ENCODE peak calls at places on chromosomes 7 and 10, in nine cellular contexts. Z is BJ, T is GM12865, N is colonic mucosa, X is IMR-90, B is chondrocyte, A is heart right ventricle, C is mesothelial cell of epicardium, W is HL-60. Y is an unnamed sample.

GRCh38 chr7:149284343-149284742 is 22.3 kb downstream of the ZNF783 start:
- DNase-seq in N (no peak), A (no peak), X (no peak), C (no peak), Z (no peak), T (peak), W (no peak), B (no peak), Y (no peak)

GRCh38 chr7:80847895-80848294 is 71.0 kb downstream of the SEMA3C start:
- DNase-seq in T (no peak), W (no peak), N (no peak), C (no peak), A (no peak), X (peak), Z (no peak), B (no peak), Y (no peak)

GRCh38 chr10:69458426-69459100 is 7.3 kb downstream of the TSPAN15 start:
- DNase-seq in T (no peak), B (no peak), W (no peak), N (peak), X (no peak), Z (no peak), A (no peak), C (no peak), Y (no peak)

GRCh38 chr7:91940171-91940570 is 491 bp upstream of the AKAP9 start:
- DNase-seq in A (peak), X (no peak), W (peak), N (peak), Z (no peak), T (peak), B (no peak), C (no peak), Y (peak)

GRCh38 chr10:17616403-17617030 is 657 bp downstream of the HACD1 start:
- DNase-seq in Z (no peak), X (peak), T (peak), N (peak), C (peak), W (peak), A (peak), B (no peak), Y (peak)

GRCh38 chr10:3785849-3786290 is 861 bp upstream of the KLF6 start:
- DNase-seq in C (no peak), N (peak), Z (no peak), T (peak), A (peak), X (peak), W (no peak), B (no peak), Y (peak)

GRCh38 chr7:8963722-8964121 is 530.3 kb downstream of the NXPH1 start:
- DNase-seq in T (no peak), A (no peak), Z (no peak), X (no peak), W (no peak), N (no peak), B (no peak), C (no peak), Y (no peak)

GRCh38 chr7:100604078-100604975 is 2.2 kb downstream of the PCOLCE start:
- DNase-seq in X (peak), C (peak), N (peak), B (no peak), A (peak), W (peak), T (peak), Z (no peak), Y (peak)

GRCh38 chr7:91465595-91466061 is 201.4 kb downstream of the FZD1 start:
- DNase-seq in Z (no peak), X (no peak), W (no peak), C (no peak), A (no peak), N (no peak), B (no peak), T (no peak), Y (peak)

GRCh38 chr10:117792214-117792613 is 249.7 kb downstream of the EMX2 start:
- DNase-seq in B (no peak), N (no peak), C (peak), A (no peak), T (no peak), W (no peak), X (no peak), Z (no peak), Y (no peak)

GRCh38 chr7:146375155-146375554 is 258.6 kb downstream of the CNTNAP2 start:
- DNase-seq in N (no peak), T (no peak), A (no peak), W (no peak), B (no peak), C (no peak), X (no peak), Z (no peak), Y (no peak)

GRCh38 chr10:5522913-5523560 is 1.7 kb upstream of the CALML3 start:
- DNase-seq in B (peak), T (no peak), C (no peak), X (no peak), N (no peak), A (no peak), Z (no peak), W (no peak), Y (no peak)

GRCh38 chr10:60842694-60843093 is 64.4 kb downstream of the CDK1 start:
- DNase-seq in N (no peak), T (no peak), A (no peak), C (no peak), X (no peak), W (no peak), B (no peak), Z (no peak), Y (no peak)

GRCh38 chr10:91434041-91434440 is 23.9 kb downstream of the HECTD2 start:
- DNase-seq in N (no peak), W (no peak), A (no peak), C (no peak), X (peak), T (no peak), Z (no peak), B (no peak), Y (peak)

GRCh38 chr7:127874951-127875608 is 156.2 kb downstream of the LRRC4 start:
- DNase-seq in X (peak), N (no peak), T (no peak), Z (no peak), W (no peak), A (no peak), B (no peak), C (no peak), Y (no peak)

GRCh38 chr10:114437456-114438292 is 33.4 kb upstream of the AFAP1L2 start:
- DNase-seq in N (no peak), C (no peak), Z (no peak), W (no peak), X (peak), B (no peak), A (no peak), T (peak), Y (peak)

GRCh38 chr10:14573666-14574261 is 200.9 kb downstream of the FAM107B start:
- DNase-seq in Z (no peak), T (no peak), W (no peak), C (no peak), B (no peak), A (no peak), N (no peak), X (peak), Y (peak)

GRCh38 chr10:36765777-36766176 is 359.6 kb upstream of the ANKRD30A start:
- DNase-seq in T (no peak), X (peak), N (no peak), Z (peak), C (no peak), W (no peak), B (no peak), A (no peak), Y (peak)

GRCh38 chr10:34194259-34194658 is 620.8 kb downstream of the PARD3 start:
- DNase-seq in N (no peak), B (no peak), X (peak), A (no peak), W (no peak), Z (peak), C (no peak), T (no peak), Y (no peak)

GRCh38 chr10:77179015-77179695 is 458.5 kb downstream of the KCNMA1 start:
- DNase-seq in X (peak), T (no peak), N (no peak), Z (peak), C (no peak), W (no peak), B (no peak), A (peak), Y (peak)

GRCh38 chr10:55800607-55801241 is 560.3 kb downstream of the ZWINT start:
- DNase-seq in T (no peak), C (no peak), B (no peak), W (no peak), N (no peak), A (no peak), Z (no peak), X (no peak), Y (no peak)

GRCh38 chr10:48279081-48279751 is 4.7 kb upstream of the FRMPD2 start:
- DNase-seq in B (no peak), T (peak), A (no peak), C (no peak), N (no peak), X (no peak), Z (no peak), W (no peak), Y (no peak)

GRCh38 chr10:4514445-4515108 is 311.4 kb upstream of the AKR1E2 start:
- DNase-seq in N (peak), A (peak), C (no peak), Z (no peak), T (peak), B (no peak), W (peak), X (no peak), Y (no peak)

GRCh38 chr7:134755422-134756022 is 23.9 kb upstream of the CALD1 start:
- DNase-seq in Z (no peak), B (no peak), W (no peak), N (no peak), T (peak), A (peak), X (no peak), C (no peak), Y (peak)

GRCh38 chr7:27764109-27764508 is 24.1 kb downstream of the TAX1BP1 start:
- DNase-seq in T (no peak), A (no peak), X (peak), Z (no peak), B (no peak), N (no peak), W (no peak), C (no peak), Y (no peak)

GRCh38 chr10:116888380-116889055 is 39.2 kb downstream of the ENO4 start:
- DNase-seq in A (peak), Z (peak), C (no peak), X (peak), B (no peak), T (no peak), N (peak), W (no peak), Y (peak)

GRCh38 chr7:41916450-41916927 is 213.6 kb upstream of the INHBA start:
- DNase-seq in A (no peak), T (no peak), N (no peak), C (no peak), Z (peak), B (no peak), W (no peak), X (peak), Y (peak)

GRCh38 chr7:100786323-100786722 is 41.0 kb downstream of the EPHB4 start:
- DNase-seq in N (no peak), B (no peak), X (no peak), A (no peak), Z (no peak), C (no peak), T (no peak), W (no peak), Y (no peak)

GRCh38 chr10:13924020-13924725 is 337.4 kb downstream of the PRPF18 start:
- DNase-seq in W (no peak), Z (peak), B (no peak), N (no peak), A (no peak), X (peak), T (no peak), C (no peak), Y (peak)

GRCh38 chr7:22808140-22808539 is 14.5 kb downstream of the TOMM7 start:
- DNase-seq in B (no peak), X (no peak), T (no peak), N (no peak), A (no peak), W (no peak), Z (no peak), C (no peak), Y (no peak)
- TF ChIP-seq CTCF in B (no peak), X (no peak), T (no peak), N (no peak), A (no peak), W (no peak), Z (no peak), C (no peak), Y (no peak)

DNA sequence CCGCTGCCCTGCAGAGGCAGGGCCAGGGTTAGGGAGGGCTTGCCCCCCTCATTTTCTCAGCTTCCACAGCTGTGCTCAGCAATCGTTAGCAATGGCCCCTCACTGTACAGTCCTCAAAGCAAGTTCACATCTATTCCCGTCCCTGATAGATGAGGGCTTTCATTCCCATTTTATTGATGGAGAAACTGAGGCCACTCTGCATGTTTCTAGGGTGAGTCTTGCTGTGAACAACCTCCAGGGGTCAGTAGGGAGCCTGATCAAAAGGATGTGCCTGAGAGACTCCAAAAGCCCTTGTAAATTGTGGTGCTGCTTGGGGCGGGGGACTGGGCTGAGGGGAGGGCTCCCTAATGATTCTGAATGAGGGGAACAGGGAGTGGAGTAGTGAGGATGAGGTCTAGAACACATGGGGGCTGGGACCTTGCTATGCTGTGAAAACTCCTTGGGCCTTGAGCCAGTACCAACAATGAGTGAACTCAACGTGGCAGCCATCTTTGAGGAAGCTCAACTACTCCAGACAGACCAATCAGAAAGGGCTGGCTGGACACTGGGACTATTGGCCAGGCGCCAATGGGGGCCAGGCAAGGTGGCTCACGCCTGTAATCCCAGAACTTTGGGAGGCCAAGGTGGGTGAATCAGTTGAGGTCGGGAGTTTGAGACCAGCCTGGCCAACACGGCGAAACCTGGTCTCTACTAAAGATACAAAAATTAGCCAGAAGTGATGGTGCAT is 6.7 kb upstream of the GRIFIN start:
- DNase-seq in N (no peak), B (no peak), T (no peak), A (no peak), Z (no peak), C (no peak), X (no peak), W (no peak), Y (no peak)
- TF ChIP-seq CTCF in N (no peak), B (peak), T (peak), A (no peak), Z (no peak), C (no peak), X (no peak), W (no peak), Y (no peak)

GRCh38 chr7:102068846-102069245 is 217.8 kb upstream of the SH2B2 start:
- DNase-seq in C (no peak), X (no peak), T (no peak), B (no peak), N (peak), W (no peak), Z (no peak), A (no peak), Y (no peak)

GRCh38 chr7:102072636-102073209 is 213.9 kb upstream of the SH2B2 start:
- DNase-seq in C (no peak), X (peak), W (no peak), A (no peak), Z (no peak), B (no peak), T (no peak), N (no peak), Y (peak)

GRCh38 chr7:102066476-102066875 is 220.2 kb upstream of the SH2B2 start:
- DNase-seq in Z (no peak), T (no peak), N (peak), A (no peak), B (no peak), C (no peak), W (no peak), X (no peak), Y (no peak)

GRCh38 chr7:102072003-102072402 is 214.7 kb upstream of the SH2B2 start:
- DNase-seq in A (no peak), T (no peak), C (no peak), W (no peak), Z (no peak), N (no peak), X (no peak), B (no peak), Y (no peak)

GRCh38 chr7:102069913-102070629 is 216.6 kb upstream of the SH2B2 start:
- DNase-seq in B (no peak), C (no peak), T (no peak), X (no peak), W (no peak), A (no peak), Z (no peak), N (no peak), Y (no peak)
- TF ChIP-seq CTCF in B (no peak), C (no peak), T (no peak), X (no peak), W (no peak), A (no peak), Z (no peak), N (no peak), Y (no peak)

DNA sequence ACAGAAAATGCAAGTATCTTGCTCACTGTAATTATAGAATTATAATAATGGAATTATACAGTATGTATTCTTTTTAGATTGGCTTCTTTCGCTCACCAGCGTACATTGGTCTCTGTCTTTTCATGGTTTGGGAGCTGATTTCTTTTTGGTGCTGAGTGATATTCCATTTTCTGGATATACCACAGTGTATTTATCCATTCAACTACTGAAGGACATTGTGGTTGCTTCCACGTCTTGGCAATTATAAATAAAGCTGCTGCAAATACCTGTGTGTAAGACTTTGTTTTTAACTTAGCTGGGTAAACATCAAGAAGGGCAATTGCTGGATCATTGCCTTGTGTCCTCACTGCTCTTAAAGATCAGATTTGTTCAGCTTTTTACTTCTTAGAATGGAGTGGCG is 55.3 kb downstream of the SEPTIN7 start:
- DNase-seq in Z (no peak), B (no peak), A (no peak), X (no peak), W (no peak), N (no peak), C (no peak), T (no peak), Y (no peak)
- TF ChIP-seq CTCF in Z (no peak), B (no peak), A (no peak), X (no peak), W (no peak), N (no peak), C (no peak), T (no peak), Y (no peak)

GRCh38 chr10:95289921-95290421 is 832 bp downstream of the PDLIM1 start:
- DNase-seq in Z (no peak), W (no peak), T (no peak), A (no peak), N (no peak), B (no peak), X (no peak), C (no peak), Y (peak)
- TF ChIP-seq CTCF in Z (no peak), W (no peak), T (no peak), A (no peak), N (no peak), B (peak), X (no peak), C (no peak), Y (no peak)

GRCh38 chr10:75853085-75853484 is 421.7 kb downstream of the LRMDA start:
- DNase-seq in B (no peak), T (no peak), X (no peak), Z (no peak), C (no peak), W (no peak), N (no peak), A (no peak), Y (no peak)
- TF ChIP-seq CTCF in B (peak), T (peak), X (no peak), Z (peak), C (peak), W (peak), N (peak), A (peak), Y (no peak)

GRCh38 chr7:33108931-33109757 is at the start of gene RP9:
- DNase-seq in T (peak), B (no peak), N (peak), X (peak), W (peak), Z (no peak), A (peak), C (peak), Y (peak)

GRCh38 chr7:33109758-33110238 is 594 bp upstream of the RP9 start:
- DNase-seq in C (no peak), Z (no peak), X (peak), B (no peak), N (no peak), T (no peak), W (peak), A (no peak), Y (peak)

GRCh38 chr7:33108591-33108930 is 643 bp downstream of the RP9 start:
- DNase-seq in W (peak), B (no peak), X (no peak), Z (no peak), T (peak), A (no peak), C (no peak), N (peak), Y (no peak)

GRCh38 chr7:33111614-33112013 is 2.4 kb upstream of the RP9 start:
- DNase-seq in A (no peak), Z (no peak), N (no peak), X (no peak), T (no peak), C (no peak), B (no peak), W (no peak), Y (no peak)

DNA sequence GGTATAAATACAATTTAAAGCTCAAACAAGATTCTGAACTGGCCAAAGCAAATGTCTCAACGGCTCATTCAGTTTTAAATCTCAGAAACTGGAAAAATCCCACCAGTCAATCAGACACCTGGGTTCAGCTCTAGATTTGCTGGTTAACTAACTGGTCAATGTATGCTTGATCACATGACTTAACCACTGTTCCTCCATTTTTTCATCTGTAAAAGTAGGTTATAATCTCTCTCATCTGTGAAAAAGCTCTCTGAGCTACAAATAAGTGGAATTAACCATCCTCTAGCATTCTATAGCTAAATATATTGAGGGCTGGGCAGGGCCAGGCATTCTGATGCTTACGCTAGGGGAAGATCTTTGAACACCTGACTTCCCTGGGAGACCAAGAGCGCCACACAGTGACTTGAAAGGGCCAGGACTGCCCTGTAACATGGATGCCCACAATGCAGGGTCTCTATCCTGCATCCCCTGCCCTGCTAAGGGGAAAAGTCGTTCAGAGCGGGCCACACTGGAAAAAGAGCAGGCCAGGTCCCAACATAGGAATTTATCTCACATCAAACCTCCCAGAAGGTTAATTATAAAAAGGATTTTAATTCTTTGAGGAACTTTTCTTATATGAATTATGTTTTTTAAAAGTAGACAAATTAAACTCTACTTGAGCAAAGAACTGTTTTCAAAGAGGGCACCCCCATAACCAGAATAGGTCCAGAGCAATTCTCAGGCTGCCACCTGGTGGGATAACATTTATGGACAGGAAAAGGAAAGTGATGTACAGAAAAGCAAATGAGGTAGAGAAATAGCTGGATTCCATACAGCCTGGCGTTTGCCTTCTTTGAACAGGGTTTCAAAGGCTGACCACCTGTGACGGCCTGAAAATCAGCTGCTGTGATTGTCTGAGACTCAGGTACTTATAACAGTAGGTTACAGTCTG is 1.8 kb downstream of the RP9 start:
- DNase-seq in W (peak), C (no peak), B (no peak), N (peak), Z (no peak), X (peak), T (peak), A (peak), Y (peak)
- TF ChIP-seq CTCF in W (peak), C (peak), B (peak), N (no peak), Z (peak), X (peak), T (peak), A (peak), Y (peak)